ENCODE peak calls at places on chromosomes 1 and 21, in eight cellular contexts. H is stimulated activated effector memory CD8-positive, alpha-beta T cell treated with anti-CD3 and anti-CD28 coated beads, Interleukin-12 subunit alpha, Interleukin-12 subunit beta, amount 100 ng/mL, for 72 hours; C is NCI-H69; N is posterior cingulate gyrus; F is transverse colon; K is B cell; S is kidney; E is HS-5. I is an unnamed sample.

GRCh38 chr1:181469829-181470228 is 13.5 kb upstream of the CACNA1E start:
- DNase-seq in N (no peak), E (peak), S (no peak), F (no peak), K (no peak), C (no peak), H (no peak), I (peak)

GRCh38 chr1:157878059-157878458 is 36.5 kb upstream of the CD5L start:
- DNase-seq in H (no peak), K (no peak), C (peak), F (no peak), E (peak), S (no peak), N (no peak), I (peak)

GRCh38 chr1:56803561-56804156 is 15.5 kb downstream of the FYB2 start:
- DNase-seq in S (no peak), E (no peak), K (no peak), H (no peak), N (no peak), F (peak), C (peak), I (no peak)

GRCh38 chr21:42572906-42573495 is 59.3 kb downstream of the SLC37A1 start:
- DNase-seq in K (no peak), F (peak), C (no peak), H (no peak), N (no peak), E (no peak), S (peak), I (no peak)

GRCh38 chr1:93874025-93874651 is 4.9 kb downstream of the DNTTIP2 start:
- DNase-seq in C (peak), E (peak), N (no peak), F (no peak), S (no peak), K (peak), H (no peak), I (peak)

GRCh38 chr1:75677443-75677842 is 47.1 kb upstream of the ACADM start:
- DNase-seq in S (no peak), E (no peak), C (no peak), K (no peak), F (no peak), N (no peak), H (no peak), I (no peak)

GRCh38 chr1:231931146-231931545 is 304.6 kb downstream of the DISC1 start:
- DNase-seq in C (no peak), F (no peak), K (no peak), S (no peak), N (no peak), E (no peak), H (no peak), I (no peak)

GRCh38 chr1:17606826-17607440 is 67.4 kb downstream of the ARHGEF10L start:
- DNase-seq in E (no peak), N (peak), S (no peak), H (peak), K (no peak), F (peak), C (peak), I (peak)

GRCh38 chr1:248834343-248834940 is 3.6 kb upstream of the ZNF672 start:
- DNase-seq in H (no peak), F (no peak), N (no peak), C (no peak), S (no peak), E (no peak), K (no peak), I (no peak)

GRCh38 chr21:44919111-44919912 is 1.4 kb downstream of the ITGB2 start:
- DNase-seq in S (peak), N (no peak), F (no peak), H (peak), E (no peak), C (no peak), K (no peak), I (no peak)

GRCh38 chr1:230895452-230895851 is 27.1 kb upstream of the C1orf198 start:
- DNase-seq in S (no peak), N (no peak), C (no peak), F (no peak), E (no peak), H (no peak), K (no peak), I (no peak)

GRCh38 chr1:59674605-59675004 is 140.1 kb upstream of the HOOK1 start:
- DNase-seq in N (no peak), S (no peak), F (peak), K (no peak), H (no peak), E (no peak), C (peak), I (no peak)

I was measured in hepatic stellate cell.